ENCODE peak calls at places on chromosomes 2 and 18, in eight cellular contexts. D is amniotic epithelial cell; J is GM10248; Q is fibroblast of the aortic adventitia; V is colonic mucosa; T is stimulated activated CD8-positive, alpha-beta memory T cell treated with anti-CD3 and anti-CD28 coated beads, Interleukin-15, amount 100 ng/mL, for 48 hours; F is hippocampal formation; P is posterior vena cava. G is an unnamed sample.

GRCh38 chr18:63520053-63520452 is 22.1 kb upstream of the SERPINB12 start:
- DNase-seq in D (no peak), J (no peak), Q (no peak), V (no peak), T (no peak), F (no peak), P (no peak), G (no peak)

GRCh38 chr18:12751503-12751884 is 48.7 kb downstream of the PSMG2 start:
- DNase-seq in D (no peak), J (no peak), Q (no peak), V (no peak), T (no peak), F (no peak), P (no peak), G (no peak)

GRCh38 chr2:121888189-121888557 is 132.7 kb downstream of the TSN start:
- DNase-seq in D (no peak), J (no peak), Q (no peak), V (no peak), T (no peak), F (no peak), P (no peak), G (no peak)

GRCh38 chr2:157184161-157184910 is 73.2 kb upstream of the GALNT5 start:
- DNase-seq in D (peak; percentile 54), J (no peak), Q (peak; percentile 40), V (no peak), T (no peak), F (no peak), P (no peak), G (no peak)

GRCh38 chr2:5868891-5869400 is 176.8 kb downstream of the SOX11 start:
- DNase-seq in D (no peak), J (no peak), Q (no peak), V (no peak), T (no peak), F (no peak), P (no peak), G (no peak)

GRCh38 chr2:17495590-17495989 is 22.6 kb downstream of the RAD51AP2 start:
- DNase-seq in D (peak; percentile 1), J (no peak), Q (no peak), V (no peak), T (no peak), F (no peak), P (no peak), G (no peak)

GRCh38 chr2:234949762-234950434 is 1.9 kb upstream of the SH3BP4 start:
- DNase-seq in D (peak; percentile 100), J (no peak), Q (peak; percentile 95), V (no peak), T (no peak), F (no peak), P (no peak), G (no peak)

GRCh38 chr18:10090668-10091067 is 176.9 kb downstream of the VAPA start:
- DNase-seq in D (no peak), J (no peak), Q (no peak), V (no peak), T (no peak), F (no peak), P (no peak), G (no peak)

GRCh38 chr18:68841301-68841700 is 43.4 kb downstream of the CCDC102B start:
- DNase-seq in D (no peak), J (no peak), Q (no peak), V (no peak), T (no peak), F (no peak), P (no peak), G (no peak)

GRCh38 chr2:217753460-217754200 is 249.2 kb downstream of the TNS1 start:
- DNase-seq in D (no peak), J (no peak), Q (no peak), V (no peak), T (no peak), F (no peak), P (no peak), G (no peak)

GRCh38 chr2:59288771-59289170 is 1047.6 kb upstream of the FANCL start:
- DNase-seq in D (no peak), J (no peak), Q (no peak), V (no peak), T (no peak), F (no peak), P (no peak), G (no peak)

GRCh38 chr2:20213651-20214565 is 11.0 kb downstream of the SDC1 start:
- DNase-seq in D (no peak), J (no peak), Q (no peak), V (no peak), T (no peak), F (no peak), P (no peak), G (peak; percentile 54)